ENCODE peak calls at places on chromosomes 12 and 14, in eight cellular contexts. Q, X, P, A, S, B, G and J are unnamed samples. For H3K27me3, the result is how much of the 10 kb centered on the place peaks cover.

GRCh38 chr14:23141706-23142467 is 22.8 kb upstream of the CEBPE start:
- DNase-seq in Q (no peak), X (no peak), P (no peak), A (no peak), S (peak), B (peak), G (peak), J (no peak)

GRCh38 chr12:119476951-119477350 is 116.6 kb upstream of the TMEM233 start:
- DNase-seq in Q (no peak), X (no peak), P (no peak), A (no peak), S (no peak), B (no peak), G (no peak), J (no peak)

GRCh38 chr14:32896979-32897723 is 41.5 kb upstream of the NPAS3 start:
- DNase-seq in Q (no peak), X (no peak), P (no peak), A (no peak), S (no peak), B (no peak), G (peak), J (peak)

GRCh38 chr14:78567343-78567742 is 397.2 kb downstream of the NRXN3 start:
- DNase-seq in Q (no peak), X (no peak), P (no peak), A (no peak), S (no peak), B (no peak), G (no peak), J (no peak)

GRCh38 chr14:104690266-104690711 is 871 bp downstream of the INF2 start:
- DNase-seq in Q (no peak), X (peak), P (no peak), A (no peak), S (no peak), B (peak), G (no peak), J (no peak)

GRCh38 chr14:52055215-52055614 is 13.6 kb downstream of the NID2 start:
- DNase-seq in Q (no peak), X (no peak), P (no peak), A (no peak), S (no peak), B (no peak), G (no peak), J (no peak)

GRCh38 chr14:97783001-97783400 is 985.8 kb downstream of the VRK1 start:
- DNase-seq in Q (no peak), X (no peak), P (no peak), A (no peak), S (no peak), B (no peak), G (no peak), J (no peak)

GRCh38 chr12:27292718-27293117 is 39.9 kb upstream of the BMAL2 start:
- DNase-seq in Q (no peak), X (no peak), P (no peak), A (no peak), S (no peak), B (no peak), G (no peak), J (no peak)

GRCh38 chr12:33617218-33617617 is 177.6 kb upstream of the SYT10 start:
- DNase-seq in Q (no peak), X (no peak), P (no peak), A (no peak), S (no peak), B (no peak), G (no peak), J (no peak)

GRCh38 chr12:128961308-128961923 is 108.1 kb downstream of the GLT1D1 start:
- DNase-seq in Q (no peak), X (no peak), P (no peak), A (no peak), S (no peak), B (no peak), G (no peak), J (no peak)

GRCh38 chr12:108629824-108630476 is 3.7 kb downstream of the SELPLG start:
- DNase-seq in Q (peak), X (peak), P (no peak), A (peak), S (peak), B (peak), G (peak), J (peak)
- H3K4me3 ChIP-seq in Q (peak), X (peak), P (no peak), A (peak), S (no peak), B (no peak), G (no peak), J (peak)

GRCh38 chr12:67067453-67068203 is 201.5 kb upstream of the CAND1 start:
- DNase-seq in Q (no peak), X (no peak), P (no peak), A (no peak), S (peak), B (no peak), G (no peak), J (no peak)

GRCh38 chr12:67057072-67057471 is 212.1 kb upstream of the CAND1 start:
- DNase-seq in Q (no peak), X (no peak), P (no peak), A (no peak), S (no peak), B (no peak), G (no peak), J (no peak)

GRCh38 chr12:67056329-67056728 is 212.8 kb upstream of the CAND1 start:
- DNase-seq in Q (no peak), X (no peak), P (no peak), A (no peak), S (peak), B (peak), G (no peak), J (no peak)

GRCh38 chr12:67062193-67062592 is 207.0 kb upstream of the CAND1 start:
- DNase-seq in Q (no peak), X (no peak), P (no peak), A (no peak), S (no peak), B (peak), G (no peak), J (no peak)
- H3K27me3 ChIP-seq in Q (under half), X (under half), P (under half), A (under half), S (under half), B (under half), G (under half), J (under half)

DNA sequence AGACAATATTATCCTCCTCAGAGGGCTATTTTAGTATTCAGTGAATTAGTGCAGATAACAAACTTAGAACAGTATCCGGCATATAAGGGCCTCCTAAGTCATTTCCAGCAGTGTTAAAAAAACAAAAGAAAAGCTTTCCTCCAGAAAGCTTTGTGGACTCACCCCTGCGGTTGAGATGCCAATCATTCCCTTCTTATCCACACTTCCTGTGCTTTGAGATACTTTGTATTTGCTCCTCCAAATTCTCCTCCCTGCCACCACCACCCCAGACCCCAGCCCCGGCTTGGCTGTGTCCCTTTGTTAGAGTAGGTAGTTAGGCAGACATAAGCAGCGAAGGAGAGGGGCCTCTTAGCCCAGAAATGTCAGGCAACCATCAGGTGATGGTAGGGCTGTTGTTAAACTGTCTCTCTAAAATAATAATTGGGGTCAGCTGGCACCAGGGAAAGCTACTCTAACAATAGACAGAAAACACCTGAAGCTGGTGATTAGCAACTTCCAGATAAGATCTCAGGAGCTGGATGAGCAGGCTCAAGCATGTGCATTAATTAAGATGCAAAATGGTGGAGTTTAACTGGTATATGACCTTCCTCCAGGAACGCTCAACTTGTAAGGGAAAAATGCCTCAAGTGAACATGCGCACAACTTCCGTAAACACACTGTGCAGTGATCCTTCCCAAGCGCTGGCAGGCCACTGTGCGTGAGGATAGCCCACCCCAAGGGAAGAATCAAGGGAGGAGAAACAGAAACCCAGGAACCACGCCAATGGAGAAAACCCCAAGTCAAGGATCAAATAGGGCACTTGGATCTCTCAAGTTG is 152.1 kb upstream of the EEA1 start:
- DNase-seq in Q (no peak), X (no peak), P (no peak), A (no peak), S (no peak), B (no peak), G (peak), J (no peak)
- H3K4me3 ChIP-seq in Q (no peak), X (no peak), P (no peak), A (no peak), S (no peak), B (no peak), G (no peak), J (no peak)

GRCh38 chr12:107127482-107128185 is 34.3 kb upstream of the CRY1 start:
- DNase-seq in Q (no peak), X (no peak), P (no peak), A (no peak), S (no peak), B (no peak), G (no peak), J (no peak)
- H3K27me3 ChIP-seq in Q (under half), X (under half), P (under half), A (under half), S (under half), B (under half), G (under half), J (under half)

GRCh38 chr12:6827437-6827894 is 741 bp upstream of the P3H3 start:
- DNase-seq in Q (no peak), X (peak), P (peak), A (no peak), S (peak), B (no peak), G (peak), J (no peak)
- H3K4me3 ChIP-seq in Q (no peak), X (no peak), P (peak), A (no peak), S (no peak), B (no peak), G (no peak), J (no peak)

GRCh38 chr12:131574397-131574775 is 136.5 kb upstream of the SFSWAP start:
- DNase-seq in Q (no peak), X (no peak), P (no peak), A (no peak), S (no peak), B (no peak), G (no peak), J (no peak)

GRCh38 chr12:131573631-131574396 is 137.1 kb upstream of the SFSWAP start:
- DNase-seq in Q (no peak), X (no peak), P (no peak), A (no peak), S (no peak), B (no peak), G (no peak), J (no peak)

GRCh38 chr12:131583085-131583712 is 127.7 kb upstream of the SFSWAP start:
- DNase-seq in Q (no peak), X (no peak), P (no peak), A (no peak), S (no peak), B (no peak), G (no peak), J (no peak)

GRCh38 chr12:131575371-131575770 is 135.5 kb upstream of the SFSWAP start:
- DNase-seq in Q (no peak), X (no peak), P (no peak), A (no peak), S (no peak), B (no peak), G (no peak), J (no peak)

GRCh38 chr12:131578828-131579227 is 132.1 kb upstream of the SFSWAP start:
- DNase-seq in Q (no peak), X (no peak), P (no peak), A (no peak), S (no peak), B (no peak), G (no peak), J (no peak)
- H3K27me3 ChIP-seq in Q (under half), X (under half), P (under half), A (under half), S (under half), B (under half), G (under half), J (under half)

GRCh38 chr12:123242083-123242904 is 9.1 kb downstream of the MTRFR start:
- DNase-seq in Q (no peak), X (no peak), P (no peak), A (no peak), S (no peak), B (no peak), G (no peak), J (no peak)

GRCh38 chr12:123233505-123234299 is 466 bp downstream of the MTRFR start:
- DNase-seq in Q (no peak), X (peak), P (no peak), A (no peak), S (no peak), B (no peak), G (peak), J (no peak)

GRCh38 chr12:123238330-123238682 is 5.1 kb downstream of the MTRFR start:
- DNase-seq in Q (no peak), X (no peak), P (no peak), A (no peak), S (no peak), B (no peak), G (no peak), J (no peak)

GRCh38 chr12:123238961-123239360 is 5.7 kb downstream of the MTRFR start:
- DNase-seq in Q (no peak), X (no peak), P (no peak), A (no peak), S (peak), B (peak), G (no peak), J (no peak)

DNA sequence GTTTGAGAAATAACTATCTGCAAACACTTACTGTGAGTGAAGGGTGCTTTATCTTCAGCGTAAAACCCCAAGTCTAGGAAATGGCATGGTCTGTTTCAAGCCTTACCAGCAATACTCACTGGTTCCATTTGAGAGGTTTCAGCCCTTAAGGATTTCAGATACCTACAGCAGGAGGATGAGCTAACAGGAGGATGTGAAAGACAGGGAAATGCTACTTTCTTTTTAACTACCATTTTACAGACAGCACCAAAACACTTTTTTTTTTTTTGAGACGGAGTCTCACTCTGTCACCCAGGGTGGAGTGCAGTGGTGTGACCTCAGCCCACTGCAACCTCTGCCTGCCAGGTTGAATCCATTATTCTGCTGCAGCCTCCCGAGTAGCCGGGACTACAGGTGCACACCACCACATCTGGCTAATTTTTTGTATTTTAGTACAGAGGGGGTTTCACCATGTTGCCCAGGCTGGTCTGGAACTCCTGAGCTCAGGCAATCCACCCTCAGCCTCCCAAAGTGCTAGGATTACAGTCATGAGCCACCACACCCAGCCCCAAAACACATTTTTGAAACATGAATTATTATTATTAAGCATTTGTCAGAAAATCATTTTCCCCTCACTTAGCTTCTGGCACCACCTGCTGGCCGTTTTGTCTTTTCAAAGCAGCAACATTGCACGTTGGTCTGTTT is 4.6 kb downstream of the MTRFR start:
- DNase-seq in Q (peak), X (peak), P (no peak), A (peak), S (peak), B (peak), G (peak), J (peak)
- H3K4me3 ChIP-seq in Q (no peak), X (no peak), P (no peak), A (no peak), S (no peak), B (no peak), G (no peak), J (no peak)

GRCh38 chr12:52697058-52697582 is 6.2 kb downstream of the KRT77 start:
- DNase-seq in Q (no peak), X (peak), P (no peak), A (no peak), S (no peak), B (no peak), G (no peak), J (no peak)

GRCh38 chr12:52701281-52701680 is 2.0 kb downstream of the KRT77 start:
- DNase-seq in Q (no peak), X (no peak), P (no peak), A (no peak), S (no peak), B (no peak), G (no peak), J (no peak)

GRCh38 chr12:52699960-52700359 is 3.4 kb downstream of the KRT77 start:
- DNase-seq in Q (no peak), X (no peak), P (no peak), A (no peak), S (no peak), B (no peak), G (no peak), J (no peak)

GRCh38 chr12:52698634-52699340 is 4.5 kb downstream of the KRT77 start:
- DNase-seq in Q (no peak), X (no peak), P (no peak), A (no peak), S (peak), B (no peak), G (no peak), J (no peak)

DNA sequence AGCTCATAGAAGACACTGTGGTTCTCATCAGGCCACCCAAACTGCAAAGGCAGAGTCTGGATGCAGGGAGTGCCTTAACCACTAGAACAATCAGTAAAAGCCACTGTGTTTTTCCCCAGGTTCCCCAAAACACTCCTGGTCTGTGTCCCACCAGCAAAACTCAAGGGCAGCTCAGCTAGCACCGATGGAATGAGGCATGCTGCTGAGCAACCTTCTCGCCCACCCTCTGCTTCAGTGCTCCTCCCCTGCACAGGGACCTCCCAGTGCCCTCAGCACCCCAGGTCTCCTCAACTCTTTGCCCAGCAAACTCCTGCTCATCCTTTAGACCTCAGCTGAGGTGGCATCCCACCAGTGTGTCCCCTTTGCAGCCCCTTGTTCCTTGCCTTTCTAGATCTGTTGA is 4.0 kb downstream of the KRT77 start:
- DNase-seq in Q (no peak), X (no peak), P (no peak), A (no peak), S (no peak), B (no peak), G (no peak), J (no peak)
- H3K27me3 ChIP-seq in Q (under half), X (under half), P (under half), A (under half), S (under half), B (under half), G (under half), J (half or more)

GRCh38 chr12:65955418-65955817 is 131.1 kb downstream of the HMGA2 start:
- DNase-seq in Q (no peak), X (no peak), P (no peak), A (no peak), S (peak), B (no peak), G (no peak), J (no peak)

GRCh38 chr12:65953621-65954020 is 129.3 kb downstream of the HMGA2 start:
- DNase-seq in Q (no peak), X (no peak), P (no peak), A (no peak), S (peak), B (no peak), G (peak), J (no peak)

GRCh38 chr12:65949986-65950385 is 125.7 kb downstream of the HMGA2 start:
- DNase-seq in Q (no peak), X (no peak), P (no peak), A (no peak), S (peak), B (no peak), G (no peak), J (no peak)

GRCh38 chr12:65951697-65952096 is 127.4 kb downstream of the HMGA2 start:
- DNase-seq in Q (no peak), X (no peak), P (no peak), A (no peak), S (no peak), B (no peak), G (no peak), J (no peak)

GRCh38 chr12:65952737-65953209 is 128.5 kb downstream of the HMGA2 start:
- DNase-seq in Q (no peak), X (no peak), P (no peak), A (no peak), S (peak), B (no peak), G (no peak), J (no peak)
- H3K4me3 ChIP-seq in Q (no peak), X (no peak), P (no peak), A (no peak), S (no peak), B (no peak), G (no peak), J (no peak)